ENCODE peak calls at places on chromosomes 11 and 22, in five cellular contexts. F is Right ventricle myocardium superior; X is stimulated activated CD4-positive, alpha-beta T cell treated with anti-CD3 and anti-CD28 coated beads, Interleukin-2, amount 100 ng/mL, for 48 hours; J is IMR-90; C is NCI-H2171 treated with DMSO at 0.1 percent for 48 hours. Q is an unnamed sample.

GRCh38 chr11:48002565-48002964 is 22.2 kb downstream of the PTPRJ start:
- DNase-seq in F (no peak), X (no peak), J (no peak), C (peak), Q (peak)

GRCh38 chr11:118434553-118435232 is 1.6 kb upstream of the KMT2A start:
- DNase-seq in F (no peak), X (no peak), J (peak), C (peak), Q (no peak)

GRCh38 chr11:25242928-25243327 is 746.1 kb downstream of the LUZP2 start:
- DNase-seq in F (no peak), X (no peak), J (no peak), C (no peak), Q (no peak)

GRCh38 chr11:46198873-46199250 is 77.6 kb upstream of the PHF21A start:
- DNase-seq in F (no peak), X (no peak), J (no peak), C (no peak), Q (no peak)

GRCh38 chr11:579830-580601 is 3.7 kb downstream of the PHRF1 start:
- DNase-seq in F (no peak), X (no peak), J (peak), C (no peak), Q (no peak)

GRCh38 chr22:36497910-36498669 is 8.8 kb downstream of the FOXRED2 start:
- DNase-seq in F (no peak), X (no peak), J (no peak), C (no peak), Q (no peak)

GRCh38 chr11:46455816-46456215 is 64.2 kb upstream of the CHRM4 start:
- DNase-seq in F (no peak), X (no peak), J (no peak), C (no peak), Q (no peak)

GRCh38 chr22:50620861-50621490 is 7.0 kb downstream of the ARSA start:
- DNase-seq in F (peak), X (peak), J (no peak), C (no peak), Q (no peak)

GRCh38 chr11:110755961-110756360 is 43.7 kb upstream of the ARHGAP20 start:
- DNase-seq in F (no peak), X (no peak), J (no peak), C (peak), Q (no peak)

GRCh38 chr11:80980221-80980620 is 1539.4 kb upstream of the TENM4 start:
- DNase-seq in F (no peak), X (no peak), J (no peak), C (no peak), Q (no peak)

GRCh38 chr11:39571081-39571480 is 1888.4 kb downstream of the LRRC4C start:
- DNase-seq in F (no peak), X (no peak), J (no peak), C (no peak), Q (no peak)

GRCh38 chr22:32951081-32951806 is 106.9 kb downstream of the SYN3 start:
- DNase-seq in F (no peak), X (no peak), J (no peak), C (no peak), Q (no peak)

GRCh38 chr11:34437224-34437879 is 1.4 kb upstream of the CAT start:
- DNase-seq in F (no peak), X (no peak), J (no peak), C (no peak), Q (no peak)

GRCh38 chr11:134437821-134438220 is 25.8 kb upstream of the B3GAT1 start:
- DNase-seq in F (no peak), X (no peak), J (no peak), C (no peak), Q (no peak)

GRCh38 chr11:94706211-94706610 is 61.9 kb upstream of the AMOTL1 start:
- DNase-seq in F (peak), X (no peak), J (peak), C (peak), Q (no peak)